ENCODE peak calls at places on chromosomes 6 and 20, in ten cellular contexts. One of them, this sample, is unnamed.

GRCh38 chr20:14561733-14562132 is 224.3 kb upstream of the FLRT3 start:
- DNase-seq in DMS153: no peak
- DNase-seq in ovary: no peak
- DNase-seq in iris pigment epithelial cell: peak; percentile 50
- DNase-seq in type B pancreatic cell: no peak
- DNase-seq in stimulated activated CD8-positive, alpha-beta memory T cell treated with anti-CD3 and anti-CD28 coated beads, Interleukin-2, amount 100 ng/mL, for 1 hour: no peak
- DNase-seq in M059J: no peak
- DNase-seq in effector CD4-positive, alpha-beta T cell: no peak
- DNase-seq in AG20443: peak; percentile 21
- DNase-seq in fibroblast of mammary gland: peak; percentile 47
- DNase-seq in this sample: no peak

GRCh38 chr6:38214159-38214558 is 394.6 kb downstream of the ZFAND3 start:
- DNase-seq in DMS153: no peak
- DNase-seq in ovary: peak; percentile 34
- DNase-seq in iris pigment epithelial cell: no peak
- DNase-seq in type B pancreatic cell: no peak
- DNase-seq in stimulated activated CD8-positive, alpha-beta memory T cell treated with anti-CD3 and anti-CD28 coated beads, Interleukin-2, amount 100 ng/mL, for 1 hour: no peak
- DNase-seq in M059J: no peak
- DNase-seq in effector CD4-positive, alpha-beta T cell: no peak
- DNase-seq in AG20443: no peak
- DNase-seq in fibroblast of mammary gland: no peak
- DNase-seq in this sample: no peak

GRCh38 chr6:126308367-126308766 is 31.5 kb upstream of the CENPW start:
- DNase-seq in DMS153: no peak
- DNase-seq in ovary: no peak
- DNase-seq in iris pigment epithelial cell: no peak
- DNase-seq in type B pancreatic cell: no peak
- DNase-seq in stimulated activated CD8-positive, alpha-beta memory T cell treated with anti-CD3 and anti-CD28 coated beads, Interleukin-2, amount 100 ng/mL, for 1 hour: no peak
- DNase-seq in M059J: no peak
- DNase-seq in effector CD4-positive, alpha-beta T cell: no peak
- DNase-seq in AG20443: peak; percentile 6
- DNase-seq in fibroblast of mammary gland: peak; percentile 10
- DNase-seq in this sample: no peak

GRCh38 chr6:34032856-34033255 is 113.0 kb downstream of the GRM4 start:
- DNase-seq in DMS153: no peak
- DNase-seq in ovary: no peak
- DNase-seq in iris pigment epithelial cell: no peak
- DNase-seq in type B pancreatic cell: no peak
- DNase-seq in stimulated activated CD8-positive, alpha-beta memory T cell treated with anti-CD3 and anti-CD28 coated beads, Interleukin-2, amount 100 ng/mL, for 1 hour: no peak
- DNase-seq in M059J: no peak
- DNase-seq in effector CD4-positive, alpha-beta T cell: no peak
- DNase-seq in AG20443: no peak
- DNase-seq in fibroblast of mammary gland: no peak
- DNase-seq in this sample: no peak

GRCh38 chr20:48875914-48876240 is 45.6 kb upstream of the ARFGEF2 start:
- DNase-seq in DMS153: no peak
- DNase-seq in ovary: no peak
- DNase-seq in iris pigment epithelial cell: peak; percentile 27
- DNase-seq in type B pancreatic cell: no peak
- DNase-seq in stimulated activated CD8-positive, alpha-beta memory T cell treated with anti-CD3 and anti-CD28 coated beads, Interleukin-2, amount 100 ng/mL, for 1 hour: no peak
- DNase-seq in M059J: peak; percentile 58
- DNase-seq in effector CD4-positive, alpha-beta T cell: no peak
- DNase-seq in AG20443: peak; percentile 37
- DNase-seq in fibroblast of mammary gland: peak; percentile 81
- DNase-seq in this sample: no peak

GRCh38 chr20:8342401-8342800 is 210.3 kb downstream of the PLCB1 start:
- DNase-seq in DMS153: no peak
- DNase-seq in ovary: no peak
- DNase-seq in iris pigment epithelial cell: no peak
- DNase-seq in type B pancreatic cell: no peak
- DNase-seq in stimulated activated CD8-positive, alpha-beta memory T cell treated with anti-CD3 and anti-CD28 coated beads, Interleukin-2, amount 100 ng/mL, for 1 hour: no peak
- DNase-seq in M059J: no peak
- DNase-seq in effector CD4-positive, alpha-beta T cell: no peak
- DNase-seq in AG20443: no peak
- DNase-seq in fibroblast of mammary gland: no peak
- DNase-seq in this sample: peak; percentile 22

GRCh38 chr6:16639689-16640480 is 121.4 kb downstream of the ATXN1 start:
- DNase-seq in DMS153: no peak
- DNase-seq in ovary: no peak
- DNase-seq in iris pigment epithelial cell: peak; percentile 86
- DNase-seq in type B pancreatic cell: no peak
- DNase-seq in stimulated activated CD8-positive, alpha-beta memory T cell treated with anti-CD3 and anti-CD28 coated beads, Interleukin-2, amount 100 ng/mL, for 1 hour: no peak
- DNase-seq in M059J: peak; percentile 95
- DNase-seq in effector CD4-positive, alpha-beta T cell: no peak
- DNase-seq in AG20443: peak; percentile 81
- DNase-seq in fibroblast of mammary gland: peak; percentile 87
- DNase-seq in this sample: no peak

GRCh38 chr6:142872376-142872775 is 72.6 kb downstream of the HIVEP2 start:
- DNase-seq in DMS153: no peak
- DNase-seq in ovary: no peak
- DNase-seq in iris pigment epithelial cell: no peak
- DNase-seq in type B pancreatic cell: no peak
- DNase-seq in stimulated activated CD8-positive, alpha-beta memory T cell treated with anti-CD3 and anti-CD28 coated beads, Interleukin-2, amount 100 ng/mL, for 1 hour: no peak
- DNase-seq in M059J: peak; percentile 55
- DNase-seq in effector CD4-positive, alpha-beta T cell: no peak
- DNase-seq in AG20443: peak; percentile 19
- DNase-seq in fibroblast of mammary gland: peak; percentile 59
- DNase-seq in this sample: no peak

GRCh38 chr6:13454286-13455221 is 32.8 kb downstream of the GFOD1 start:
- DNase-seq in DMS153: no peak
- DNase-seq in ovary: no peak
- DNase-seq in iris pigment epithelial cell: peak; percentile 65
- DNase-seq in type B pancreatic cell: no peak
- DNase-seq in stimulated activated CD8-positive, alpha-beta memory T cell treated with anti-CD3 and anti-CD28 coated beads, Interleukin-2, amount 100 ng/mL, for 1 hour: peak; percentile 54
- DNase-seq in M059J: peak; percentile 53
- DNase-seq in effector CD4-positive, alpha-beta T cell: peak; percentile 61
- DNase-seq in AG20443: no peak
- DNase-seq in fibroblast of mammary gland: peak; percentile 87
- DNase-seq in this sample: no peak

GRCh38 chr6:128173290-128173689 is 272.4 kb upstream of the THEMIS start:
- DNase-seq in DMS153: no peak
- DNase-seq in ovary: no peak
- DNase-seq in iris pigment epithelial cell: peak; percentile 59
- DNase-seq in type B pancreatic cell: no peak
- DNase-seq in stimulated activated CD8-positive, alpha-beta memory T cell treated with anti-CD3 and anti-CD28 coated beads, Interleukin-2, amount 100 ng/mL, for 1 hour: no peak
- DNase-seq in M059J: no peak
- DNase-seq in effector CD4-positive, alpha-beta T cell: no peak
- DNase-seq in AG20443: no peak
- DNase-seq in fibroblast of mammary gland: no peak
- DNase-seq in this sample: no peak

GRCh38 chr6:15661815-15662245 is 998 bp downstream of the DTNBP1 start:
- DNase-seq in DMS153: peak; percentile 57
- DNase-seq in ovary: no peak
- DNase-seq in iris pigment epithelial cell: no peak
- DNase-seq in type B pancreatic cell: no peak
- DNase-seq in stimulated activated CD8-positive, alpha-beta memory T cell treated with anti-CD3 and anti-CD28 coated beads, Interleukin-2, amount 100 ng/mL, for 1 hour: no peak
- DNase-seq in M059J: no peak
- DNase-seq in effector CD4-positive, alpha-beta T cell: no peak
- DNase-seq in AG20443: no peak
- DNase-seq in fibroblast of mammary gland: no peak
- DNase-seq in this sample: no peak

GRCh38 chr20:62320581-62321354 is 18.0 kb downstream of the ADRM1 start:
- DNase-seq in DMS153: no peak
- DNase-seq in ovary: no peak
- DNase-seq in iris pigment epithelial cell: no peak
- DNase-seq in type B pancreatic cell: no peak
- DNase-seq in stimulated activated CD8-positive, alpha-beta memory T cell treated with anti-CD3 and anti-CD28 coated beads, Interleukin-2, amount 100 ng/mL, for 1 hour: no peak
- DNase-seq in M059J: peak; percentile 14
- DNase-seq in effector CD4-positive, alpha-beta T cell: no peak
- DNase-seq in AG20443: no peak
- DNase-seq in fibroblast of mammary gland: no peak
- DNase-seq in this sample: peak; percentile 76

GRCh38 chr20:60121903-60122302 is 163.7 kb downstream of the CDH26 start:
- DNase-seq in DMS153: no peak
- DNase-seq in ovary: no peak
- DNase-seq in iris pigment epithelial cell: no peak
- DNase-seq in type B pancreatic cell: no peak
- DNase-seq in stimulated activated CD8-positive, alpha-beta memory T cell treated with anti-CD3 and anti-CD28 coated beads, Interleukin-2, amount 100 ng/mL, for 1 hour: no peak
- DNase-seq in M059J: no peak
- DNase-seq in effector CD4-positive, alpha-beta T cell: no peak
- DNase-seq in AG20443: no peak
- DNase-seq in fibroblast of mammary gland: no peak
- DNase-seq in this sample: no peak

GRCh38 chr20:44832724-44833123 is 22.4 kb upstream of the RIMS4 start:
- DNase-seq in DMS153: peak; percentile 38
- DNase-seq in ovary: no peak
- DNase-seq in iris pigment epithelial cell: peak; percentile 29
- DNase-seq in type B pancreatic cell: no peak
- DNase-seq in stimulated activated CD8-positive, alpha-beta memory T cell treated with anti-CD3 and anti-CD28 coated beads, Interleukin-2, amount 100 ng/mL, for 1 hour: no peak
- DNase-seq in M059J: peak; percentile 42
- DNase-seq in effector CD4-positive, alpha-beta T cell: no peak
- DNase-seq in AG20443: peak; percentile 22
- DNase-seq in fibroblast of mammary gland: peak; percentile 58
- DNase-seq in this sample: no peak

GRCh38 chr6:16212276-16212675 is 26.1 kb upstream of the GMPR start:
- DNase-seq in DMS153: no peak
- DNase-seq in ovary: no peak
- DNase-seq in iris pigment epithelial cell: no peak
- DNase-seq in type B pancreatic cell: no peak
- DNase-seq in stimulated activated CD8-positive, alpha-beta memory T cell treated with anti-CD3 and anti-CD28 coated beads, Interleukin-2, amount 100 ng/mL, for 1 hour: no peak
- DNase-seq in M059J: no peak
- DNase-seq in effector CD4-positive, alpha-beta T cell: no peak
- DNase-seq in AG20443: no peak
- DNase-seq in fibroblast of mammary gland: no peak
- DNase-seq in this sample: no peak

GRCh38 chr6:142545147-142545546 is 243.3 kb downstream of the ADGRG6 start:
- DNase-seq in DMS153: no peak
- DNase-seq in ovary: no peak
- DNase-seq in iris pigment epithelial cell: no peak
- DNase-seq in type B pancreatic cell: no peak
- DNase-seq in stimulated activated CD8-positive, alpha-beta memory T cell treated with anti-CD3 and anti-CD28 coated beads, Interleukin-2, amount 100 ng/mL, for 1 hour: no peak
- DNase-seq in M059J: no peak
- DNase-seq in effector CD4-positive, alpha-beta T cell: no peak
- DNase-seq in AG20443: no peak
- DNase-seq in fibroblast of mammary gland: no peak
- DNase-seq in this sample: no peak

GRCh38 chr6:156658186-156658585 is 119.0 kb upstream of the ARID1B start:
- DNase-seq in DMS153: no peak
- DNase-seq in ovary: peak; percentile 57
- DNase-seq in iris pigment epithelial cell: peak; percentile 94
- DNase-seq in type B pancreatic cell: no peak
- DNase-seq in stimulated activated CD8-positive, alpha-beta memory T cell treated with anti-CD3 and anti-CD28 coated beads, Interleukin-2, amount 100 ng/mL, for 1 hour: no peak
- DNase-seq in M059J: peak; percentile 62
- DNase-seq in effector CD4-positive, alpha-beta T cell: no peak
- DNase-seq in AG20443: peak; percentile 85
- DNase-seq in fibroblast of mammary gland: peak; percentile 75
- DNase-seq in this sample: no peak

GRCh38 chr6:152380993-152381898 is 255.9 kb downstream of the SYNE1 start:
- DNase-seq in DMS153: no peak
- DNase-seq in ovary: peak; percentile 83
- DNase-seq in iris pigment epithelial cell: peak; percentile 97
- DNase-seq in type B pancreatic cell: no peak
- DNase-seq in stimulated activated CD8-positive, alpha-beta memory T cell treated with anti-CD3 and anti-CD28 coated beads, Interleukin-2, amount 100 ng/mL, for 1 hour: no peak
- DNase-seq in M059J: peak; percentile 99
- DNase-seq in effector CD4-positive, alpha-beta T cell: no peak
- DNase-seq in AG20443: peak; percentile 83
- DNase-seq in fibroblast of mammary gland: peak; percentile 95
- DNase-seq in this sample: peak; percentile 74

GRCh38 chr6:109351231-109352132 is 30.8 kb downstream of the CD164 start:
- DNase-seq in DMS153: no peak
- DNase-seq in ovary: no peak
- DNase-seq in iris pigment epithelial cell: no peak
- DNase-seq in type B pancreatic cell: no peak
- DNase-seq in stimulated activated CD8-positive, alpha-beta memory T cell treated with anti-CD3 and anti-CD28 coated beads, Interleukin-2, amount 100 ng/mL, for 1 hour: no peak
- DNase-seq in M059J: peak; percentile 48
- DNase-seq in effector CD4-positive, alpha-beta T cell: no peak
- DNase-seq in AG20443: peak; percentile 57
- DNase-seq in fibroblast of mammary gland: peak; percentile 59
- DNase-seq in this sample: no peak

GRCh38 chr6:129324345-129324744 is 385.6 kb downstream of the ARHGAP18 start:
- DNase-seq in DMS153: no peak
- DNase-seq in ovary: no peak
- DNase-seq in iris pigment epithelial cell: no peak
- DNase-seq in type B pancreatic cell: no peak
- DNase-seq in stimulated activated CD8-positive, alpha-beta memory T cell treated with anti-CD3 and anti-CD28 coated beads, Interleukin-2, amount 100 ng/mL, for 1 hour: no peak
- DNase-seq in M059J: no peak
- DNase-seq in effector CD4-positive, alpha-beta T cell: no peak
- DNase-seq in AG20443: no peak
- DNase-seq in fibroblast of mammary gland: no peak
- DNase-seq in this sample: no peak

GRCh38 chr6:97674802-97675201 is 391.8 kb upstream of the MMS22L start:
- DNase-seq in DMS153: no peak
- DNase-seq in ovary: no peak
- DNase-seq in iris pigment epithelial cell: peak; percentile 79
- DNase-seq in type B pancreatic cell: no peak
- DNase-seq in stimulated activated CD8-positive, alpha-beta memory T cell treated with anti-CD3 and anti-CD28 coated beads, Interleukin-2, amount 100 ng/mL, for 1 hour: no peak
- DNase-seq in M059J: peak; percentile 49
- DNase-seq in effector CD4-positive, alpha-beta T cell: no peak
- DNase-seq in AG20443: peak; percentile 45
- DNase-seq in fibroblast of mammary gland: no peak
- DNase-seq in this sample: no peak

GRCh38 chr6:32700391-32701040 is 34.1 kb upstream of the HLA-DQB1 start:
- DNase-seq in DMS153: peak; percentile 8
- DNase-seq in ovary: peak; percentile 21
- DNase-seq in iris pigment epithelial cell: peak; percentile 59
- DNase-seq in type B pancreatic cell: no peak
- DNase-seq in stimulated activated CD8-positive, alpha-beta memory T cell treated with anti-CD3 and anti-CD28 coated beads, Interleukin-2, amount 100 ng/mL, for 1 hour: no peak
- DNase-seq in M059J: peak; percentile 65
- DNase-seq in effector CD4-positive, alpha-beta T cell: peak; percentile 9
- DNase-seq in AG20443: peak; percentile 61
- DNase-seq in fibroblast of mammary gland: peak; percentile 72
- DNase-seq in this sample: no peak

GRCh38 chr20:44398303-44398702 is 42.8 kb downstream of the HNF4A start:
- DNase-seq in DMS153: no peak
- DNase-seq in ovary: no peak
- DNase-seq in iris pigment epithelial cell: peak; percentile 88
- DNase-seq in type B pancreatic cell: no peak
- DNase-seq in stimulated activated CD8-positive, alpha-beta memory T cell treated with anti-CD3 and anti-CD28 coated beads, Interleukin-2, amount 100 ng/mL, for 1 hour: no peak
- DNase-seq in M059J: peak; percentile 77
- DNase-seq in effector CD4-positive, alpha-beta T cell: no peak
- DNase-seq in AG20443: no peak
- DNase-seq in fibroblast of mammary gland: peak; percentile 93
- DNase-seq in this sample: no peak

GRCh38 chr20:61569836-61570235 is 317.8 kb downstream of the CDH4 start:
- DNase-seq in DMS153: no peak
- DNase-seq in ovary: no peak
- DNase-seq in iris pigment epithelial cell: no peak
- DNase-seq in type B pancreatic cell: no peak
- DNase-seq in stimulated activated CD8-positive, alpha-beta memory T cell treated with anti-CD3 and anti-CD28 coated beads, Interleukin-2, amount 100 ng/mL, for 1 hour: no peak
- DNase-seq in M059J: no peak
- DNase-seq in effector CD4-positive, alpha-beta T cell: no peak
- DNase-seq in AG20443: no peak
- DNase-seq in fibroblast of mammary gland: no peak
- DNase-seq in this sample: no peak

GRCh38 chr20:45450097-45450818 is 19.3 kb upstream of the WFDC2 start:
- DNase-seq in DMS153: no peak
- DNase-seq in ovary: no peak
- DNase-seq in iris pigment epithelial cell: peak; percentile 54
- DNase-seq in type B pancreatic cell: no peak
- DNase-seq in stimulated activated CD8-positive, alpha-beta memory T cell treated with anti-CD3 and anti-CD28 coated beads, Interleukin-2, amount 100 ng/mL, for 1 hour: no peak
- DNase-seq in M059J: peak; percentile 47
- DNase-seq in effector CD4-positive, alpha-beta T cell: no peak
- DNase-seq in AG20443: peak; percentile 61
- DNase-seq in fibroblast of mammary gland: peak; percentile 62
- DNase-seq in this sample: no peak

GRCh38 chr6:25369450-25370086 is 90.4 kb downstream of the CARMIL1 start:
- DNase-seq in DMS153: peak; percentile 92
- DNase-seq in ovary: no peak
- DNase-seq in iris pigment epithelial cell: no peak
- DNase-seq in type B pancreatic cell: no peak
- DNase-seq in stimulated activated CD8-positive, alpha-beta memory T cell treated with anti-CD3 and anti-CD28 coated beads, Interleukin-2, amount 100 ng/mL, for 1 hour: no peak
- DNase-seq in M059J: no peak
- DNase-seq in effector CD4-positive, alpha-beta T cell: no peak
- DNase-seq in AG20443: peak; percentile 50
- DNase-seq in fibroblast of mammary gland: peak; percentile 15
- DNase-seq in this sample: no peak

GRCh38 chr6:20319520-20320357 is 81.9 kb upstream of the E2F3 start:
- DNase-seq in DMS153: no peak
- DNase-seq in ovary: no peak
- DNase-seq in iris pigment epithelial cell: no peak
- DNase-seq in type B pancreatic cell: no peak
- DNase-seq in stimulated activated CD8-positive, alpha-beta memory T cell treated with anti-CD3 and anti-CD28 coated beads, Interleukin-2, amount 100 ng/mL, for 1 hour: peak; percentile 51
- DNase-seq in M059J: no peak
- DNase-seq in effector CD4-positive, alpha-beta T cell: peak; percentile 62
- DNase-seq in AG20443: no peak
- DNase-seq in fibroblast of mammary gland: no peak
- DNase-seq in this sample: no peak

GRCh38 chr6:139839506-139840156 is 465.2 kb upstream of the CITED2 start:
- DNase-seq in DMS153: no peak
- DNase-seq in ovary: no peak
- DNase-seq in iris pigment epithelial cell: peak; percentile 33
- DNase-seq in type B pancreatic cell: no peak
- DNase-seq in stimulated activated CD8-positive, alpha-beta memory T cell treated with anti-CD3 and anti-CD28 coated beads, Interleukin-2, amount 100 ng/mL, for 1 hour: no peak
- DNase-seq in M059J: peak; percentile 74
- DNase-seq in effector CD4-positive, alpha-beta T cell: no peak
- DNase-seq in AG20443: peak; percentile 53
- DNase-seq in fibroblast of mammary gland: no peak
- DNase-seq in this sample: no peak

This sample was measured in pancreas.